ENCODE peak calls at places on chromosomes 11 and 22, in seven cellular contexts. N is tibial artery, C is BJ, Z is left ventricle myocardium inferior, A is lower lobe of right lung, H is fibroblast of lung, L is cardiac muscle cell. E is an unnamed sample.

GRCh38 chr11:74710291-74710938 is 20.8 kb downstream of the CHRDL2 start:
- DNase-seq in N (no peak), H (peak), Z (peak), C (no peak), A (no peak), L (peak), E (peak)

GRCh38 chr11:63017306-63017974 is 1.8 kb upstream of the SLC22A8 start:
- DNase-seq in N (no peak), A (no peak), H (peak), C (no peak), L (no peak), Z (no peak), E (no peak)

GRCh38 chr11:357582-357981 is 11.7 kb upstream of the B4GALNT4 start:
- DNase-seq in Z (no peak), N (no peak), A (no peak), H (no peak), C (no peak), L (no peak), E (no peak)

GRCh38 chr22:20972014-20972797 is 5.2 kb downstream of the AIFM3 start:
- DNase-seq in A (no peak), Z (no peak), L (no peak), C (no peak), N (no peak), H (no peak), E (no peak)

GRCh38 chr22:49006207-49007012 is 821.3 kb downstream of the BRD1 start:
- DNase-seq in N (peak), A (no peak), L (no peak), C (no peak), Z (no peak), H (no peak), E (no peak)

GRCh38 chr22:39832627-39833074 is 60.9 kb downstream of the ENTHD1 start:
- DNase-seq in A (no peak), H (no peak), L (no peak), Z (no peak), N (no peak), C (no peak), E (no peak)

GRCh38 chr22:37777122-37777687 is 30.5 kb upstream of the GCAT start:
- DNase-seq in C (peak), H (peak), L (peak), A (peak), Z (no peak), N (no peak), E (peak)

GRCh38 chr11:96215094-96215782 is 127.8 kb downstream of the MAML2 start:
- DNase-seq in H (peak), N (no peak), C (no peak), Z (no peak), L (peak), A (no peak), E (peak)

GRCh38 chr11:14119357-14119756 is 156.8 kb downstream of the SPON1 start:
- DNase-seq in Z (no peak), C (no peak), N (no peak), H (no peak), L (no peak), A (no peak), E (no peak)

GRCh38 chr11:75719639-75720239 is 2.1 kb downstream of the MOGAT2 start:
- DNase-seq in H (no peak), Z (no peak), N (no peak), A (no peak), L (no peak), C (no peak), E (no peak)

GRCh38 chr11:69444381-69445130 is 36.9 kb upstream of the LINC01488 start:
- DNase-seq in A (peak), C (peak), Z (peak), L (peak), H (peak), N (peak), E (peak)

GRCh38 chr11:40924915-40925314 is 534.5 kb downstream of the LRRC4C start:
- DNase-seq in Z (no peak), C (no peak), H (no peak), N (no peak), L (no peak), A (no peak), E (no peak)
- TF ChIP-seq CTCF in Z (no peak), C (no peak), H (no peak), N (no peak), L (no peak), A (no peak), E (no peak)

DNA sequence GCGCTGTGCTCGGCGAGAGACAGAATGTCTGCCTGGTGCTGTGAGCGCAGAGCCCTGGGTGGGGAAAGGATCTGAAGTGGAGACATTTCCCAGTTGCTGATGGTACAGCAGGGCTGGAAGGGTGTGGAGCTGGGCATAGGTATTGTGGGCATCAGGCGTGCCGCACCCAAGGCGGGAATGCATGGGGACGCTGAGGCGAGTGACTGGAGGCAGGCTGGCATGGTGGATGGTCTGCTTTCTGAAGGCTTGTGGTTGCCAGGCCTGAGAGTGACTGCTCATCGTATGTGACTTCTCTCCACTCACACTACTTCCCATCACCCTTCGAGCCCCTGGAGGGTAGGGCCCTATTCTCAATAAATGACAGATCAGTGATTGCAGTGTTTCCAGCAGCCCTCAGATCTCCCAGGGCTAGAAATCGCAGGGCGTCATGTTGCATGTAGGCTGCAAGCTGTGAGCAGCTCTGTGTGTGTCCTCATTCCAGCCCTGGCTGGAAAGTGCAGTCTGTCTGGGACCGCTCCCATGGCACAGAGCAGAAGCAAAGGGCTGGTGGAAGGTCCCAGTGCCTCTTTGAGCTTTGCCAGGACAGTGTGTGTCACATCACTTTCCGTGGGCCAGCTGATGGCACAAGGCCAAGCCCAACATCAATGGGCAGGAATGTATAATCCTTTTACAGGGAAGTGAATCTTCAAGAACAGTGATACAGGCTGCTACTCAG is 67.7 kb downstream of the TBC1D22A start:
- DNase-seq in C (no peak), A (no peak), N (peak), H (peak), Z (peak), L (peak), E (peak)
- H3K4me3 ChIP-seq in C (no peak), A (no peak), N (no peak), H (no peak), Z (no peak), L (no peak), E (peak)

GRCh38 chr11:77819411-77819920 is 1.1 kb downstream of the RSF1 start:
- DNase-seq in C (peak), H (peak), A (peak), L (peak), Z (peak), N (peak), E (peak)

GRCh38 chr11:77823775-77824174 is 2.8 kb downstream of the AAMDC start:
- DNase-seq in Z (no peak), A (no peak), C (no peak), H (peak), N (no peak), L (peak), E (peak)

GRCh38 chr11:77820565-77821348 is at the start of the genes AAMDC and RSF1:
- DNase-seq in Z (peak), C (peak), L (peak), A (peak), H (peak), N (peak), E (peak)

GRCh38 chr11:77819921-77820564 is 479 bp downstream of the RSF1 start:
- DNase-seq in L (peak), A (peak), H (peak), C (no peak), Z (peak), N (peak), E (peak)

DNA sequence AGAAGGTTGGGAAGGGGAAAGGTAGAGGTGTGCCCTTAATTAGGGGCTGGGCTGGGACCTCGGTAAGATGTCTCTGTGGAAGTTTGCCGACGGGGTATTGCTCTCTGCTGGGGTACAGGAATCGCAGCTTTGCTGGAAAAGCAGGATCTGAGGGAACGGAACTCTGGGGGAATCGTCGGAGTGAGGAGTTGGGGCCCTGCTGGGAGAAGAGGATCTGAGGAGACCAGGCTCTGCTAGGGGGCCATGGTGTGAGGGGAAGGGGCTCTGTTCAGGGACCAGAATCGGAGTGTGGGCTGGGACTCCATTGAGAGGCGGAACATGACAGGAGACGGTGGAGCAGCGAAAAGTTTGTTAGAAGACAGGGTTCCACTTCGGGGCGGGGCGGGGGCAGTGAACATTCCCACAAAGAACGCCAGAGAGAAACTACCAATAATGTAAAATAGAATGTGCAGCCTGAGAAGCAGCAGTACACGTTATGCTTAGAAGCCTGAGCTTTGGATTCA is 456 bp downstream of the AAMDC start:
- DNase-seq in L (peak), H (peak), C (no peak), N (peak), A (no peak), Z (peak), E (peak)
- TF ChIP-seq CTCF in L (no peak), H (no peak), C (no peak), N (no peak), A (no peak), Z (no peak), E (no peak)

GRCh38 chr11:7906481-7906880 is 24.6 kb downstream of the OR10A6 start:
- DNase-seq in Z (no peak), L (no peak), A (no peak), C (no peak), N (no peak), H (no peak), E (no peak)
- H3K4me3 ChIP-seq in Z (no peak), L (no peak), A (no peak), C (no peak), N (no peak), H (no peak), E (no peak)

DNA sequence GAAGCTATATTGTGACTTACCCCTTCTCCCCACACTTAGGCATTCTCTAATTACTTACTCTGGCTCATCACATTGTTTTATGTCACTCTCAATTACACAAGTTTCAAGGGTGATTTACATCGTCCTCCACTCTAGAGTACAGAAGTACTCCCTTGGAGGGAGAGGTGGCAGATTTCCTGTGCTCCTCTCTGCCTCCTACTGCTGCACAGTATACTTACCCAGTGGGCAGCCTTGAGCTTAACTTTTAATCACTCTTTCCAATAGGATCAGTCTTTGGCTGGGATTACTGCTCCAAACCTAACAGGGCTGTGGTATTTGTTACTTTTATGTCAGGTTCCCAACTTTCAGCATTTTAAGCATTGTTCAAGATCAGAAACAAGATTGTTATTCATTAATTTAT is 211.5 kb downstream of the AASDHPPT start:
- DNase-seq in H (no peak), Z (no peak), A (no peak), C (no peak), L (no peak), N (no peak), E (no peak)
- TF ChIP-seq CTCF in H (no peak), Z (no peak), A (no peak), C (no peak), L (no peak), N (no peak), E (no peak)

GRCh38 chr11:83681045-83681781 is 395.0 kb upstream of the CCDC90B start:
- DNase-seq in N (no peak), C (no peak), H (no peak), A (no peak), L (no peak), Z (no peak), E (no peak)
- H3K4me3 ChIP-seq in N (peak), C (no peak), H (no peak), A (peak), L (no peak), Z (peak), E (peak)

GRCh38 chr11:123741159-123741951 is at the start of gene ZNF202:
- DNase-seq in A (peak), N (peak), Z (peak), H (peak), C (peak), L (peak), E (peak)
- TF ChIP-seq CTCF in A (peak), N (no peak), Z (peak), H (peak), C (peak), L (no peak), E (peak)

GRCh38 chr11:58927393-58928081 is 11.8 kb upstream of the GLYATL1 start:
- DNase-seq in N (no peak), Z (no peak), H (peak), A (no peak), C (no peak), L (peak), E (peak)
- H3K4me3 ChIP-seq in N (no peak), Z (no peak), H (no peak), A (no peak), C (no peak), L (peak), E (peak)

DNA sequence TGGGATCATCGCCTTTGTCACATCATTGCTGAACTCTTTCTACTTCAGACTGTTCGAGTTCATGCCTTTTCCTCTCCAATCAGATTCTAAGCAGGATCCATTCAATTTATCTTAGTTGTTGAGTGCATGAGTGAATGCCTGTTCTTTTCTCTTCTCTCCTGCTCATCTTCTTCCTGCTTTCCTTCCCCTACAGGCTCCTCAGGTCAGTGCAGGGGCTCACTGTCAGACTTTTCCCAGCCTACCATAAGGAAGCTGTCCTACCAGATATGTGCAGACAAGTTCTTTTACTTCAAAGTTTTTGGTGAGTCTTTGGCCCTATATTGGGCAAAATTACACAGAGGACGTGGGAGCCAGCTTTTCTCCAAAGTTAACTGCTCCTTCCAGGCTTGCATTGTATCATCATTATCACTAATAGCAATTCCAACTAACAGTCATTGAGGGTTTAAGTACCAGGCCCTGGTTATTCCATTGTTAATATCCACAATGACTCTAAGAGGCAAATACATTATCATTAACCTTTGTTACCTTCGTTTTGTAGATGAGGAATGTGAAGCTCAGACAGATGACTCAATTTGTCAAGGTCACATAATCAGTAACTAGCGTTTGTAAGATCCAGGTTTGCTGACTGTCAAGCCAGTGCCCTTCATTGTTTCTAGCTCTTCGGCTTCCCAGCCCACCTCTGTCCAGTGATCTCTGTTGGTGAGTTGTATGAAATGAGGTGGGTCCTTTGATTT is 30.4 kb downstream of the OR6Q1 start:
- DNase-seq in N (no peak), A (no peak), L (peak), C (no peak), H (peak), Z (no peak), E (peak)
- TF ChIP-seq CTCF in N (no peak), A (no peak), L (peak), C (peak), H (peak), Z (peak), E (peak)

GRCh38 chr11:66104057-66104638 is 34.1 kb downstream of the PACS1 start:
- DNase-seq in H (no peak), A (no peak), N (no peak), C (no peak), Z (no peak), L (no peak), E (no peak)

GRCh38 chr11:66101055-66101454 is 31.0 kb downstream of the PACS1 start:
- DNase-seq in H (no peak), L (no peak), N (no peak), Z (no peak), C (no peak), A (no peak), E (no peak)

GRCh38 chr11:66100272-66101037 is 30.4 kb downstream of the PACS1 start:
- DNase-seq in H (peak), N (peak), A (peak), C (no peak), Z (peak), L (no peak), E (peak)
- H3K4me3 ChIP-seq in H (no peak), N (peak), A (peak), C (no peak), Z (no peak), L (no peak), E (no peak)